ENCODE peak calls at places on chromosomes 12 and 14, in eight cellular contexts. A is MM.1S, G is neural progenitor cell, Z is OCI-LY7, V is GM23248, N is SK-N-SH, Q is HCT116, P is GM23338. L is an unnamed sample.

GRCh38 chr14:99430491-99430890 is 50.2 kb downstream of the SETD3 start:
- DNase-seq in N (no peak), Q (no peak), A (no peak), P (peak; percentile 80), G (peak; percentile 43), Z (peak; percentile 76), V (peak; percentile 24), L (no peak)

GRCh38 chr12:3559601-3560294 is 68.7 kb downstream of the PRMT8 start:
- DNase-seq in V (no peak), Q (no peak), Z (no peak), G (no peak), P (no peak), N (no peak), A (no peak), L (no peak)

GRCh38 chr12:94169966-94170689 is 21.8 kb downstream of the PLXNC1 start:
- DNase-seq in A (no peak), N (no peak), Z (no peak), P (no peak), G (no peak), V (no peak), Q (no peak), L (no peak)

GRCh38 chr14:27573018-27573417 is 975.2 kb upstream of the NOVA1 start:
- DNase-seq in G (no peak), V (no peak), N (no peak), P (no peak), A (no peak), Q (no peak), Z (no peak), L (no peak)

GRCh38 chr12:51820721-51821422 is 27.6 kb downstream of the FIGNL2 start:
- DNase-seq in P (peak; percentile 84), Z (no peak), N (peak; percentile 97), V (peak; percentile 86), G (peak; percentile 92), A (no peak), Q (no peak), L (no peak)

GRCh38 chr12:63068857-63069442 is 82.1 kb downstream of the AVPR1A start:
- DNase-seq in P (peak; percentile 77), N (peak; percentile 0), G (peak; percentile 53), Q (peak; percentile 55), V (peak; percentile 75), A (peak; percentile 46), Z (peak; percentile 30), L (peak; percentile 82)

GRCh38 chr12:126588586-126589249 is 1523.5 kb downstream of the AACS start:
- DNase-seq in A (no peak), V (no peak), Q (no peak), N (no peak), G (no peak), Z (no peak), P (no peak), L (no peak)

GRCh38 chr14:64209428-64210165 is 84.6 kb downstream of the ESR2 start:
- DNase-seq in P (no peak), Q (no peak), Z (no peak), G (no peak), N (no peak), A (no peak), V (peak; percentile 38), L (no peak)

GRCh38 chr12:68069276-68069675 is 80.0 kb downstream of the IFNG-AS1 start:
- DNase-seq in A (no peak), P (no peak), Q (no peak), Z (no peak), N (no peak), G (no peak), V (no peak), L (no peak)

GRCh38 chr14:58899317-58899713 is 261.6 kb downstream of the DACT1 start:
- DNase-seq in V (peak; percentile 90), Q (no peak), A (no peak), P (no peak), Z (no peak), G (no peak), N (no peak), L (no peak)

GRCh38 chr14:66624319-66624937 is 116.5 kb downstream of the GPHN start:
- DNase-seq in V (peak; percentile 77), P (peak; percentile 81), Z (peak; percentile 27), N (peak; percentile 60), G (peak; percentile 79), A (peak; percentile 31), Q (peak; percentile 48), L (peak; percentile 73)

GRCh38 chr12:4859478-4860210 is 50.1 kb upstream of the KCNA1 start:
- DNase-seq in Z (no peak), Q (no peak), P (no peak), N (no peak), V (no peak), A (no peak), G (no peak), L (no peak)

DNA sequence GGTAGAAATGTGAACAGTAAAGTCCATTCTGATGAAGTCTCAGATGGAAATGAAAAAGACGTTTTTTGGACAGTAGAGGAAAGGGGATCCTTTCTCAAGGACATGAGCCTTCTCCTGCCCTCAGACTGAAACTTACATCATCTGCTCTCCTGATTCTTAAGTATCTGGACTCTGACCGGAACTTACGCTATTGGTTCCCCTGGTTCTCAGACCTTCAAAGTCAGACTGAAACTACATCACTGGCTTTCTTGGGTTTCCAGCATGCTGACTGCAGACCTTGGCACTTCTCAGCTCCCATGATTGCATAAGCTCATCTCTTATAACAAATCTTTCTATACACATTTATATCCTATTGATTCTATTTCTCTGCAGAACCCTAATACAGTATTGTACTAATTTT is 291.0 kb downstream of the SNAPC1 start:
- DNase-seq in A (no peak), V (no peak), G (no peak), Z (no peak), P (no peak), Q (no peak), N (no peak), L (no peak)
- TF ChIP-seq EZH2phosphoT487 in A (no peak), V (no peak), G (no peak), Z (no peak), P (no peak), Q (no peak), N (no peak), L (no peak)

DNA sequence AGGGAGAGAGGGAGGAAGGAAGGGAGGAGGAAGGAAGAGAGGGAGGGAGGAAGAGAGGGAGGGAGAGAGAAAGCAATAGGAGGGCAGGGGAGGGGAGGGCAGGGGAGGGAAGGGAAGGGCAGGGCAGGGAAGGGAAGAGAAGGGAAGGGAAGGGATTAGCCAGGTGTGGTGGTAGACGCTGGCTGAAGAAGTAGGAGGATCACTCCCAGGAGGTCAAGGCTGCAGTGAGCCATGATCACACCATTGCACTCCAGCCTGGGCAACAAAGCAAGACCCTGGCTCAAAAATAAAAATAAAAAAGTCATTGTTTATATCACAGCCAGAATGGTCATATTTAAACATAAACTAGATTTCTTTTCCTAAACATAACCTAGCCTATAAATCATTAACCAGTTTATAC is 20.4 kb upstream of the EEA1 start:
- DNase-seq in Z (no peak), G (no peak), A (no peak), Q (no peak), N (no peak), V (no peak), P (no peak), L (no peak)
- H2AFZ ChIP-seq in Z (no peak overlapping the region), G (no peak overlapping the region), A (no peak overlapping the region), Q (no peak overlapping the region), N (no peak overlapping the region), V (no peak overlapping the region), P (no peak overlapping the region), L (no peak overlapping the region)

GRCh38 chr14:101897326-101897725 is 67.0 kb upstream of the DYNC1H1 start:
- DNase-seq in G (no peak), V (no peak), Q (no peak), A (no peak), N (no peak), Z (no peak), P (no peak), L (no peak)

GRCh38 chr14:101895256-101895655 is 69.1 kb upstream of the DYNC1H1 start:
- DNase-seq in Z (no peak), G (no peak), P (no peak), V (no peak), N (no peak), Q (no peak), A (no peak), L (no peak)

GRCh38 chr14:101893759-101894158 is 70.6 kb upstream of the DYNC1H1 start:
- DNase-seq in G (no peak), Q (no peak), A (no peak), Z (no peak), N (no peak), V (no peak), P (no peak), L (no peak)

GRCh38 chr14:101891471-101891870 is 72.9 kb upstream of the DYNC1H1 start:
- DNase-seq in A (no peak), Q (no peak), P (no peak), N (no peak), G (no peak), V (no peak), Z (no peak), L (no peak)

DNA sequence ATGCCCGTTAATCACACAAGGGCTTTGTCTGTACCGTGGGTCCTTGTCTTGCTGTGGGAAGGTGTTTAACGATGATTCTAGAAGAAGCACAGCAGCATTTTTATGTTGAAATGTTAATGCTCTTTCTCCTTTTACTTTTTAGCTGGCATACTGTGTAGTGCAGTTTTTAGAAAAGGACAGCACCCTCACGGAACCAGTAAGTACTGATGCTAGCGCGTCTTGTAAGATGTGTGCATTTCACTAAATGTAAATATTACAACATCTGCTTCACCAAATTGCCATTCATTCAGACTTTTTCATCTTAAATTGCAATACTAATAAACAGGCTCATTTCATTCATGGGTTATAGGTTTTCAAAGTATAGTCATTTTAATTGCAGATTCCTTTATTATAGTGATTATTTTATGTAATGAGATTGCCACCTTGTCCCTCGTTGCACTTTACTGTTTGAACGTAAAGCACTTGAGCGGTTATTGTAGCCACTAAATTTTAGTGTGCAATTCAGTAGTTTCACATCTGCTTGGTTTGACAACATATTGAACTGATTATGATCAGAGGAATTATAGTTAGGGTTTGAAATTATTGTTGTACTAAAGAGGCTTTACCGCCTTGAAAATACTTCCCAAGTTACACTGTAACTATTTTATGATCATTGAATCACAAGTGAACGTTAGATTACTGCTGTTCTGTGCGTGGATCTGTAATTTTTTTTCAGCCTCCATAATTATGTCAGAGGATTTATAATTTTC is 69.8 kb upstream of the DYNC1H1 start:
- DNase-seq in V (no peak), G (no peak), Q (no peak), P (no peak), N (no peak), Z (no peak), A (no peak), L (no peak)
- TF ChIP-seq EZH2phosphoT487 in V (no peak), G (no peak), Q (no peak), P (no peak), N (no peak), Z (no peak), A (no peak), L (no peak)

DNA sequence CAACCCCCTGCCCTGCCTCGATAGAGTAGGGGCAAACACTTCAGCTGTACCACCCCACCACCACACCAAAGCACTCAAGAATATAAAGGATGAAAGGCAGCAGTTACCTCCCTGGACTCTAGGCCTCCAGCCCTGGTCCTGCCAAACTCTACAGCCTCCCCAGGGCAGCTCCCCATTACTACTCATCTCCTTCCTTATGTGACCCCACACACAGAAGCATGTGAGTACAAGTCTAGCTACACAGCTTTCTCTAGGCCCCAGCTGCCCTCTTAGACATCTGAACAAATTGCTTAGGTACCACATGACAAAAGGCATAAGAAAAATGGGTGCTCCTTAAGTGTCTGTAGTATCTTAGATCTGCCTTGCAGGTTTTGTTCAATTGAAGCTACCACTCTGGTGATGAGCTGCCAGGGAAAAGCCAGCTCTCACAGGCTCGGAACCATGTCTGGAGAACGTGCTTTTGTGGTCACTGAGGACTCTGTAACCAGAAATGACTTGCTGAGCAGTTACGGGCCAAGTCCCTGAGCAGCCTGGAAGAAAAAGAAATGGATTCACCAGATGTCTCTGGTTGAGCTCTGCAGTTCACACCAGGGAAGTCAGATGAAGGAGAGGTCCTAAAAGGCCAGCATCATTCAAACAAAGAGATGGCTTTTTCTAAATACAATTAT is 32.8 kb downstream of the FMNL3 start:
- DNase-seq in N (no peak), V (peak; percentile 64), G (no peak), Z (no peak), P (no peak), Q (no peak), A (no peak), L (no peak)
- H2AFZ ChIP-seq in N (peak overlapping the region; percentile 29), V (peak overlapping the region; percentile 67), G (no peak overlapping the region), Z (no peak overlapping the region), P (no peak overlapping the region), Q (no peak overlapping the region), A (no peak overlapping the region), L (peak overlapping the region; percentile 2)